ENCODE peak calls at places on chromosomes 13 and 19, in seven cellular contexts. N, C, S, E, J, Y and M are unnamed samples. For H3K27me3, the result is how much of the 10 kb centered on the place peaks cover.

GRCh38 chr13:113990321-113990837 is 16.5 kb upstream of the C13orf46 start:
- DNase-seq in N (no peak), C (no peak), S (no peak), E (no peak), J (no peak), Y (no peak), M (no peak)

GRCh38 chr13:76330756-76331155 is 555.4 kb downstream of the KCTD12 start:
- DNase-seq in N (no peak), C (no peak), S (no peak), E (no peak), J (no peak), Y (no peak), M (no peak)

GRCh38 chr19:33302175-33302973 is at the start of gene CEBPA:
- DNase-seq in N (peak), C (peak), S (peak), E (peak), J (peak), Y (peak), M (peak)

GRCh38 chr19:57056972-57057371 is 62.8 kb upstream of the USP29 start:
- DNase-seq in N (peak), C (no peak), S (no peak), E (no peak), J (peak), Y (no peak), M (no peak)

GRCh38 chr19:15776264-15776663 is 11.2 kb upstream of the OR10H5 start:
- DNase-seq in N (no peak), C (no peak), S (no peak), E (no peak), J (no peak), Y (no peak), M (no peak)

GRCh38 chr13:51942189-51942588 is 69.1 kb downstream of the ATP7B start:
- DNase-seq in N (no peak), C (peak), S (peak), E (no peak), J (no peak), Y (no peak), M (no peak)

GRCh38 chr13:44425041-44425814 is 51.6 kb downstream of the SERP2 start:
- DNase-seq in N (no peak), C (no peak), S (no peak), E (no peak), J (no peak), Y (no peak), M (no peak)

GRCh38 chr13:39417131-39417530 is 185.9 kb downstream of the LHFPL6 start:
- DNase-seq in N (no peak), C (no peak), S (no peak), E (no peak), J (no peak), Y (no peak), M (peak)

GRCh38 chr19:7488736-7489353 is at the start of gene PEX11G:
- DNase-seq in N (peak), C (peak), S (peak), E (peak), J (peak), Y (peak), M (peak)

GRCh38 chr13:50713849-50714248 is 129.6 kb downstream of the DLEU7 start:
- DNase-seq in N (peak), C (no peak), S (no peak), E (no peak), J (peak), Y (no peak), M (no peak)

GRCh38 chr19:4774136-4774535 is 17.4 kb upstream of the FEM1A start:
- DNase-seq in N (no peak), C (no peak), S (no peak), E (no peak), J (no peak), Y (no peak), M (no peak)

GRCh38 chr13:75685239-75685697 is 49.1 kb downstream of the LMO7 start:
- DNase-seq in N (peak), C (no peak), S (no peak), E (no peak), J (peak), Y (no peak), M (peak)

GRCh38 chr19:31535691-31536460 is 186.6 kb upstream of the TSHZ3 start:
- DNase-seq in N (no peak), C (no peak), S (no peak), E (no peak), J (no peak), Y (no peak), M (no peak)

GRCh38 chr19:38068851-38069250 is 155.2 kb downstream of the DPF1 start:
- DNase-seq in N (no peak), C (no peak), S (no peak), E (no peak), J (no peak), Y (no peak), M (no peak)

GRCh38 chr19:11931051-11931450 is 6.1 kb downstream of the ZNF700 start:
- DNase-seq in N (peak), C (no peak), S (no peak), E (peak), J (no peak), Y (no peak), M (no peak)

GRCh38 chr19:34260771-34261173 is 6.4 kb downstream of the GARRE1 start:
- DNase-seq in N (peak), C (no peak), S (no peak), E (no peak), J (no peak), Y (peak), M (no peak)

GRCh38 chr13:100176781-100177389 is 88.0 kb downstream of the PCCA start:
- DNase-seq in N (peak), C (no peak), S (no peak), E (no peak), J (peak), Y (no peak), M (peak)

GRCh38 chr13:76646946-76647345 is 239.3 kb downstream of the KCTD12 start:
- DNase-seq in N (no peak), C (no peak), S (no peak), E (no peak), J (no peak), Y (no peak), M (no peak)

GRCh38 chr13:73061478-73062275 is 2.9 kb downstream of the KLF5 start:
- DNase-seq in N (no peak), C (no peak), S (no peak), E (no peak), J (no peak), Y (no peak), M (peak)

GRCh38 chr13:114059946-114060860 is 72.2 kb downstream of the RASA3 start:
- DNase-seq in N (no peak), C (no peak), S (no peak), E (no peak), J (no peak), Y (no peak), M (no peak)

GRCh38 chr13:105343134-105343806 is 1192.2 kb downstream of the EFNB2 start:
- DNase-seq in N (peak), C (no peak), S (no peak), E (no peak), J (no peak), Y (no peak), M (no peak)

GRCh38 chr19:47280183-47280797 is 5.6 kb downstream of the INAFM1 start:
- DNase-seq in N (no peak), C (peak), S (no peak), E (peak), J (no peak), Y (peak), M (peak)

GRCh38 chr13:20331949-20332348 is 99.8 kb upstream of the GJB6 start:
- DNase-seq in N (no peak), C (no peak), S (no peak), E (no peak), J (no peak), Y (no peak), M (no peak)
- H3K27me3 ChIP-seq in N (under half), C (under half), S (under half), E (under half), J (under half), Y (under half), M (under half)

DNA sequence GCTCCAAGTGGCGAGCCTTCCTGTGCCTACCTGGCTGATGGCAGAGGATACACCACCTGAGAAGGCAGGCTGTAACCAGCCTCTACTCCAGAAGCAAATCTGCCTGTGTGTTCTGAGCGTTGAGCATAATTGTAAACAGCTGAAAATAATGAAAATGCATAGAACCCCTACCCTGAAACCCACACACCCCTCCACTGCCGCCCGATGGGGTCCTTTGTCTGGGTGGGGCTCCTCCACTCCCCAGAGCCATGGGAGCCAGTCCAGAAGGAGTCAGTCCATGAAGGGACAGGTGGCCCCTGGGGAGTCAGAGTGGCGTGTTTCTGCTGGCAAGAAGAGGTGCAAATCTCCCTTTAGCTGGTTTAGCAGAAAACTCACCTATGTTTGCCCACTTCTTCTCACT is 8.0 kb upstream of the SOX1 start:
- DNase-seq in N (no peak), C (no peak), S (no peak), E (no peak), J (no peak), Y (no peak), M (no peak)
- H3K27me3 ChIP-seq in N (half or more), C (half or more), S (under half), E (half or more), J (half or more), Y (under half), M (half or more)

GRCh38 chr13:20160346-20161274 is at the start of gene GJA3:
- DNase-seq in N (peak), C (peak), S (peak), E (peak), J (no peak), Y (peak), M (peak)
- H3K27me3 ChIP-seq in N (under half), C (under half), S (under half), E (under half), J (under half), Y (under half), M (under half)

DNA sequence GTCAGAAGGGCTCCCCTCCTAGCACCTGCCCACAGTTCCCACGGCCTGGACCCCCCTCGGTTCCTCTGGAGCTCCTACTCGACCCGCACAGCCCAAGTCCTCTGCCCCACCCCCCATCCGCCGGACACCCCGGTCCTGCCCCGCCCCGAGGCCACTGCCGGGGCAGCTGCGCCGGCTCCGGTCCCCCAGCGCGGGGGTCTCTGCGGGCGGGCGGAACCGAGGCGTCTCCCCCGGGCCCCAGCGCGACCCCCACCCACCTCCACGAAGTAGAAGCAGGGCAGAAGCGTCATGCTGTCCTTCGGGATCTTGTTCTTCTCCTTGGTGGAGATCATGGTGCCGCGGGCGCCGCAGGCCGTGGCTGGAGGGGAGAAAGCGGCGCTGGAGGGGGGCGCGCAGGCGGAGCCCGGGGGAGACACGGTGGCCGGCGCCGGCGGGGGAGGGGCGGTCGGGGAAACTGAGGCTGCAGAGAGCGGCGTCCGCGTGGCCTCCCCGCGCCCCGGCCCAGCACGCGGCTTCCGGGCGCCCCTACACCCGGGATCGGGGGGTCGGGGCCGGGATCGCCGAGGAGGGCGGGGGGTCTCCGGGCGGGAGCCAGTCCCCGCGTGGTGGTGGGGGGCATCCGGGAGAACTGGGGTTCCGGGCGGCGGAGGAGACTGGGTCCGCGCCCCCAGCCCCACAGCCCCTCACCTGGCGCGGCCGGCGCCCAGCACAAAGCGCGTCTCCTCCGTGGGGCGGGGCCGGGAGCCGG is at the start of gene PLPPR3:
- DNase-seq in N (no peak), C (no peak), S (no peak), E (no peak), J (no peak), Y (peak), M (peak)
- H3K27me3 ChIP-seq in N (under half), C (under half), S (under half), E (under half), J (under half), Y (under half), M (under half)

GRCh38 chr13:22235950-22236290 is 565.0 kb downstream of the FGF9 start:
- DNase-seq in N (no peak), C (no peak), S (no peak), E (no peak), J (no peak), Y (no peak), M (no peak)

GRCh38 chr13:22240716-22241115 is 569.8 kb downstream of the FGF9 start:
- DNase-seq in N (no peak), C (no peak), S (no peak), E (no peak), J (no peak), Y (no peak), M (no peak)

GRCh38 chr13:22235285-22235949 is 564.5 kb downstream of the FGF9 start:
- DNase-seq in N (no peak), C (no peak), S (no peak), E (no peak), J (no peak), Y (no peak), M (no peak)

GRCh38 chr13:22243519-22244197 is 572.8 kb downstream of the FGF9 start:
- DNase-seq in N (no peak), C (no peak), S (no peak), E (no peak), J (no peak), Y (no peak), M (no peak)

DNA sequence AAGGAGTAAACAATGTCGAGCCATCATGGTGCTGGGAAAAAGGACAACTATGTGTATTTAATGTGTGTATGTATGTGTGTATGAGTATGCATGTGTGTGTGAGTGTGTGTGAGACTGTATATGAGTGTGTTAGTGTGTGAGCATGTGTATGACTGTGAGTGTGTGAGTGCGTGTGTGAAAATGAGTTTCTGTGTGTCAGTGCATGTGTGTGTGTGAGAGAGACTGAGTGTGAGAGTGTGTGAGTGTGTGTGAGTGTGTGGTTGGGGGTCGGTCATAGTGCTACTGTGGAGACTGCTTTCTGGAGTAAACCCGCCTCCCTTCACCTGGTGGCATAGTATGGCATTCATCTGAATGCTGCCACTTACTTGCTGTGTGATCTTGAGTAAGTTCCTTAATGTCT is 567.4 kb downstream of the FGF9 start:
- DNase-seq in N (no peak), C (no peak), S (no peak), E (no peak), J (no peak), Y (no peak), M (no peak)
- H3K27me3 ChIP-seq in N (under half), C (under half), S (under half), E (under half), J (under half), Y (under half), M (under half)

DNA sequence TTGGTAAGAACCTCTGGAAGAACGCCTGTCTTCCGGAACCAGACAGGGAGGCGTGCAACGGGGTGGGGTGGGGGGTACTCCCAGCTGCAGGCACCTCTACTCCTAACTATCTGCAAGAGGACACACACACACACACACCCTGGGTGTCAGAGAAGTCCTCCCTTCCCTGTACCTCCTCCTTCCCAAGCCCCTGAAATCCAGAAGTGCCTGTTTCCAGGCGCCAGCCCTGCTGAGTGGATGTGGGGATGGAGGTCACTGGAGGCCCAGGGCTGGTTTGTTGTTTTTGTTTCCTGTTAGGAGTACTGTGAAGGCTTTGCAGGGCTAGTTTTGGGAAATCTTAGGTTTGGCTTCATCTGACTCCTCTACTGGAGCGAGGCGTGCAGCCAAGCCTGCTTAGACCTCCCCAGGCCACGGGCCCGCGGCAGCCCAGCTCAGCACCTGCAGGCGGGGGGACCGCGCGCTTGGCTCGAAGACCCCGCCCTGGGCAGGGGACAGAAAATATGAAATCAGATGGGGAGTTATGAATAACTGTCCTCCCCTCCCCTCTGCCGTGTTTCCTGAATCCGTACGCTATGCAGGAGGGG is 36.4 kb downstream of the SOX1 start:
- DNase-seq in N (no peak), C (no peak), S (no peak), E (no peak), J (no peak), Y (no peak), M (no peak)
- H3K27me3 ChIP-seq in N (under half), C (half or more), S (under half), E (under half), J (under half), Y (under half), M (under half)